ENCODE peak calls at places on chromosome 19, in six cellular contexts. P, G, M, J, X and I are unnamed samples.
A peak's percentile ranks its signal among the peaks of the same experiment; 100 is the strongest.

GRCh38 chr19:46296722-46297431 is at the start of gene HIF3A:
- DNase-seq in P (peak; percentile 75), M (peak; percentile 90), X (no peak), J (no peak), G (peak; percentile 52), I (peak; percentile 99)

GRCh38 chr19:6481541-6482342 is at the start of gene DENND1C:
- DNase-seq in G (peak; percentile 35), X (peak; percentile 87), J (peak; percentile 75), P (no peak), M (peak; percentile 71), I (peak; percentile 81)

GRCh38 chr19:30278882-30279254 is 93.3 kb upstream of the ZNF536 start:
- DNase-seq in G (no peak), J (no peak), X (no peak), M (no peak), P (no peak), I (no peak)

GRCh38 chr19:14156971-14157717 is 20.8 kb upstream of the ASF1B start:
- DNase-seq in M (no peak), G (no peak), J (no peak), X (no peak), P (no peak), I (peak; percentile 59)

GRCh38 chr19:50476224-50476942 is at the start of the genes EMC10 and GARIN5A:
- DNase-seq in X (peak; percentile 97), P (peak; percentile 83), M (peak; percentile 100), J (peak; percentile 94), G (peak; percentile 81), I (peak; percentile 100)

GRCh38 chr19:35260694-35261304 is 8.0 kb upstream of the USF2 start:
- DNase-seq in G (no peak), X (peak; percentile 59), P (no peak), M (no peak), J (no peak), I (peak; percentile 20)

GRCh38 chr19:15432018-15432494 is 13.3 kb upstream of the AKAP8L start:
- DNase-seq in G (no peak), P (no peak), J (peak; percentile 34), M (peak; percentile 71), X (peak; percentile 75), I (peak; percentile 86)

GRCh38 chr19:45781282-45782161 is 768 bp downstream of the DMPK start:
- DNase-seq in X (no peak), P (peak; percentile 43), M (no peak), J (no peak), G (no peak), I (peak; percentile 69)

GRCh38 chr19:54416695-54417491 is 1.6 kb downstream of the TTYH1 start:
- DNase-seq in J (no peak), G (no peak), X (no peak), M (no peak), P (no peak), I (no peak)

GRCh38 chr19:18119243-18120105 is 21.9 kb downstream of the MAST3 start:
- DNase-seq in X (peak; percentile 86), J (peak; percentile 73), G (peak; percentile 72), P (no peak), M (no peak), I (peak; percentile 55)

GRCh38 chr19:48319647-48320537 is 5.5 kb upstream of the EMP3 start:
- DNase-seq in J (peak; percentile 82), P (peak; percentile 79), X (peak; percentile 92), M (peak; percentile 67), G (peak; percentile 68), I (peak; percentile 93)

GRCh38 chr19:13150919-13151604 is 851 bp downstream of the IER2 start:
- DNase-seq in J (peak; percentile 35), M (no peak), G (no peak), X (peak; percentile 73), P (peak; percentile 60), I (peak; percentile 78)

GRCh38 chr19:33876192-33876591 is 79.5 kb downstream of the KCTD15 start:
- DNase-seq in J (no peak), P (no peak), M (no peak), G (no peak), X (no peak), I (no peak)

GRCh38 chr19:11034449-11035213 is 54.6 kb upstream of the LDLR start:
- DNase-seq in X (no peak), M (no peak), J (no peak), G (no peak), P (no peak), I (no peak)

GRCh38 chr19:14381689-14382474 is 638 bp downstream of the ADGRE5 start:
- DNase-seq in X (peak; percentile 89), M (no peak), J (peak; percentile 93), P (peak; percentile 55), G (no peak), I (peak; percentile 34)

GRCh38 chr19:43751466-43752220 is 3.1 kb downstream of the SMG9 start:
- DNase-seq in X (no peak), G (no peak), M (no peak), J (no peak), P (no peak), I (no peak)

GRCh38 chr19:2424686-2425621 is 2.4 kb downstream of the TIMM13 start:
- DNase-seq in J (no peak), X (no peak), M (peak; percentile 80), P (no peak), G (no peak), I (peak; percentile 93)

GRCh38 chr19:39052243-39052746 is 19.9 kb upstream of the FBXO27 start:
- DNase-seq in J (peak; percentile 59), G (peak; percentile 72), P (peak; percentile 26), X (peak; percentile 90), M (peak; percentile 75), I (peak; percentile 86)

GRCh38 chr19:39247701-39248664 is 673 bp downstream of the IFNL4 start:
- DNase-seq in X (no peak), J (no peak), P (no peak), M (no peak), G (no peak), I (peak; percentile 85)

GRCh38 chr19:16671652-16672274 is 10.8 kb downstream of the TMEM38A start:
- DNase-seq in M (no peak), J (no peak), X (no peak), G (no peak), P (no peak), I (no peak)

GRCh38 chr19:43432866-43433673 is 18.4 kb downstream of the TEX101 start:
- DNase-seq in G (no peak), P (peak; percentile 22), J (peak; percentile 72), M (peak; percentile 79), X (peak; percentile 87), I (peak; percentile 88)

GRCh38 chr19:14112809-14113385 is 4.7 kb downstream of the PRKACA start:
- DNase-seq in X (no peak), M (no peak), G (no peak), J (no peak), P (no peak), I (peak; percentile 77)

GRCh38 chr19:45640849-45641273 is 1.7 kb upstream of the EML2 start:
- DNase-seq in X (peak; percentile 77), J (peak; percentile 37), M (no peak), P (no peak), G (no peak), I (peak; percentile 78)

GRCh38 chr19:30222428-30222873 is 149.7 kb upstream of the ZNF536 start:
- DNase-seq in G (no peak), J (no peak), X (no peak), P (no peak), M (peak; percentile 46), I (peak; percentile 93)

GRCh38 chr19:55643003-55643732 is at the start of gene ZNF581:
- DNase-seq in P (peak; percentile 70), J (peak; percentile 78), G (peak; percentile 63), X (peak; percentile 93), M (peak; percentile 90), I (peak; percentile 96)

GRCh38 chr19:54606230-54606629 is 12.8 kb downstream of the LILRA1 start:
- DNase-seq in M (no peak), X (no peak), J (no peak), P (no peak), G (no peak), I (no peak)

GRCh38 chr19:19146000-19146608 is 7.8 kb upstream of the TMEM161A start:
- DNase-seq in P (peak; percentile 76), M (peak; percentile 93), X (peak; percentile 95), G (peak; percentile 15), J (peak; percentile 88), I (peak; percentile 97)

GRCh38 chr19:48868196-48868886 is at the start of gene PLEKHA4:
- DNase-seq in G (no peak), P (peak; percentile 80), X (no peak), J (no peak), M (peak; percentile 63), I (peak; percentile 82)

GRCh38 chr19:18897108-18898029 is 1.4 kb upstream of the CERS1 start:
- DNase-seq in M (no peak), G (no peak), J (no peak), P (no peak), X (no peak), I (no peak)

GRCh38 chr19:42250666-42251531 is 4.0 kb downstream of the ERF start:
- DNase-seq in J (no peak), G (peak; percentile 57), M (peak; percentile 48), P (peak; percentile 47), X (peak; percentile 66), I (peak; percentile 64)

GRCh38 chr19:44582581-44583265 is 30.6 kb upstream of the IGSF23 start:
- DNase-seq in G (no peak), P (no peak), X (no peak), J (no peak), M (peak; percentile 46), I (peak; percentile 69)

GRCh38 chr19:41367848-41368301 is 3.9 kb upstream of the B9D2 start:
- DNase-seq in M (no peak), X (no peak), J (no peak), G (no peak), P (no peak), I (no peak)

GRCh38 chr19:33310606-33311325 is 8.4 kb upstream of the CEBPA start:
- DNase-seq in J (no peak), X (no peak), M (no peak), G (no peak), P (no peak), I (no peak)

GRCh38 chr19:7617172-7617571 is 12.2 kb downstream of the XAB2 start:
- DNase-seq in P (no peak), M (no peak), G (no peak), J (no peak), X (no peak), I (no peak)

GRCh38 chr19:34359140-34359953 is 5.6 kb upstream of the GPI start:
- DNase-seq in J (peak; percentile 96), X (peak; percentile 98), M (peak; percentile 98), G (peak; percentile 85), P (peak; percentile 92), I (peak; percentile 98)

GRCh38 chr19:3575260-3575741 is 2.6 kb downstream of the HMG20B start:
- DNase-seq in J (peak; percentile 37), G (no peak), X (peak; percentile 69), P (no peak), M (peak; percentile 10), I (peak; percentile 68)